ENCODE peak calls at places on chromosomes 1 and 21, in six cellular contexts. One of them, this sample, is unnamed.

GRCh38 chr1:41738475-41738874 is 180.2 kb downstream of the HIVEP3 start:
- DNase-seq in SK-N-SH: no peak
- DNase-seq in MM.1S: no peak
- DNase-seq in neural progenitor cell: no peak
- DNase-seq in PC-3: no peak
- DNase-seq in hepatocyte: no peak
- DNase-seq in this sample: no peak

GRCh38 chr1:205943245-205943644 is at the start of gene SLC26A9:
- DNase-seq in neural progenitor cell: no peak
- DNase-seq in hepatocyte: no peak
- DNase-seq in MM.1S: no peak
- DNase-seq in PC-3: no peak
- DNase-seq in SK-N-SH: no peak
- DNase-seq in this sample: no peak

GRCh38 chr1:92201973-92202372 is 15.7 kb upstream of the C1orf146 start:
- DNase-seq in MM.1S: no peak
- DNase-seq in neural progenitor cell: no peak
- DNase-seq in PC-3: no peak
- DNase-seq in hepatocyte: no peak
- DNase-seq in SK-N-SH: no peak
- DNase-seq in this sample: peak; percentile 7

GRCh38 chr1:14440731-14441130 is 157.8 kb upstream of the KAZN start:
- DNase-seq in neural progenitor cell: no peak
- DNase-seq in SK-N-SH: no peak
- DNase-seq in MM.1S: no peak
- DNase-seq in hepatocyte: no peak
- DNase-seq in PC-3: peak; percentile 57
- DNase-seq in this sample: no peak

GRCh38 chr1:220592714-220593113 is 64.8 kb downstream of the MARK1 start:
- DNase-seq in hepatocyte: no peak
- DNase-seq in MM.1S: no peak
- DNase-seq in SK-N-SH: no peak
- DNase-seq in PC-3: no peak
- DNase-seq in neural progenitor cell: no peak
- DNase-seq in this sample: no peak

GRCh38 chr21:25776440-25776839 is 41.7 kb downstream of the GABPA start:
- DNase-seq in neural progenitor cell: no peak
- DNase-seq in PC-3: no peak
- DNase-seq in hepatocyte: no peak
- DNase-seq in SK-N-SH: peak; percentile 8
- DNase-seq in MM.1S: no peak
- DNase-seq in this sample: no peak

GRCh38 chr1:47709302-47710074 is 271.6 kb downstream of the FOXD2 start:
- DNase-seq in SK-N-SH: peak; percentile 88
- DNase-seq in neural progenitor cell: peak; percentile 92
- DNase-seq in PC-3: no peak
- DNase-seq in MM.1S: no peak
- DNase-seq in hepatocyte: peak; percentile 67
- DNase-seq in this sample: no peak

GRCh38 chr1:223628233-223628632 is 37.3 kb downstream of the CAPN8 start:
- DNase-seq in hepatocyte: peak; percentile 63
- DNase-seq in neural progenitor cell: peak; percentile 75
- DNase-seq in PC-3: peak; percentile 37
- DNase-seq in SK-N-SH: peak; percentile 65
- DNase-seq in MM.1S: peak; percentile 36
- DNase-seq in this sample: peak; percentile 59

GRCh38 chr1:46798820-46799219 is at the start of gene CYP4B1:
- DNase-seq in MM.1S: no peak
- DNase-seq in SK-N-SH: no peak
- DNase-seq in hepatocyte: no peak
- DNase-seq in neural progenitor cell: no peak
- DNase-seq in PC-3: no peak
- DNase-seq in this sample: no peak

GRCh38 chr1:199815947-199816346 is 211.6 kb upstream of the NR5A2 start:
- DNase-seq in PC-3: no peak
- DNase-seq in MM.1S: no peak
- DNase-seq in SK-N-SH: no peak
- DNase-seq in hepatocyte: no peak
- DNase-seq in neural progenitor cell: no peak
- DNase-seq in this sample: peak; percentile 1

GRCh38 chr21:28857720-28858119 is 135.0 kb downstream of the LTN1 start:
- DNase-seq in hepatocyte: no peak
- DNase-seq in SK-N-SH: no peak
- DNase-seq in neural progenitor cell: no peak
- DNase-seq in MM.1S: no peak
- DNase-seq in PC-3: no peak
- DNase-seq in this sample: no peak

DNA sequence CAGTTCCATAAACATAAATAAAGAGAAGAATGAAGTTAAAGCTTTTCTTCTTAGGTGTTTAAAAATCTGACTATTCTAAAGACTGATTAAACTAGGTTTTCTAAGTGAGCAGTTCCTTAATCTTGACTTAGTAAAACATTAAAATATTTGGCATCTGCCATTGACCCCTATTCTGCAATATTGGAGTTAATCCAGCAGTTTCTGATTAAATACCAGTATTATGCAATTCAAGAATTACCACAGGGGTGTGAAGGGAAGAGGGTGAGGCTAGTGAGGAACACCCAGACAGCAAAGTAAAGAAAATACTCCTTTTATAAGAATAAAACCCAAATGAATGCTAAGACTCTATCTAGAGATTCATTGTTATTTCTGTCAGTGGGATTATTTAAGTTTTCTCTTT is 40.9 kb downstream of the CLIC4 start:
- DNase-seq in hepatocyte: no peak
- DNase-seq in MM.1S: no peak
- DNase-seq in SK-N-SH: no peak
- DNase-seq in neural progenitor cell: no peak
- DNase-seq in PC-3: no peak
- DNase-seq in this sample: no peak
- H3K79me2 ChIP-seq in hepatocyte: peaks cover 97% of the 10 kb centered on the region
- H3K79me2 ChIP-seq in MM.1S: peaks cover 97% of the 10 kb centered on the region
- H3K79me2 ChIP-seq in SK-N-SH: peaks cover 100% of the 10 kb centered on the region
- H3K79me2 ChIP-seq in neural progenitor cell: peaks cover 100% of the 10 kb centered on the region
- H3K79me2 ChIP-seq in PC-3: peaks cover 21% of the 10 kb centered on the region
- H3K79me2 ChIP-seq in this sample: peaks cover 89% of the 10 kb centered on the region

DNA sequence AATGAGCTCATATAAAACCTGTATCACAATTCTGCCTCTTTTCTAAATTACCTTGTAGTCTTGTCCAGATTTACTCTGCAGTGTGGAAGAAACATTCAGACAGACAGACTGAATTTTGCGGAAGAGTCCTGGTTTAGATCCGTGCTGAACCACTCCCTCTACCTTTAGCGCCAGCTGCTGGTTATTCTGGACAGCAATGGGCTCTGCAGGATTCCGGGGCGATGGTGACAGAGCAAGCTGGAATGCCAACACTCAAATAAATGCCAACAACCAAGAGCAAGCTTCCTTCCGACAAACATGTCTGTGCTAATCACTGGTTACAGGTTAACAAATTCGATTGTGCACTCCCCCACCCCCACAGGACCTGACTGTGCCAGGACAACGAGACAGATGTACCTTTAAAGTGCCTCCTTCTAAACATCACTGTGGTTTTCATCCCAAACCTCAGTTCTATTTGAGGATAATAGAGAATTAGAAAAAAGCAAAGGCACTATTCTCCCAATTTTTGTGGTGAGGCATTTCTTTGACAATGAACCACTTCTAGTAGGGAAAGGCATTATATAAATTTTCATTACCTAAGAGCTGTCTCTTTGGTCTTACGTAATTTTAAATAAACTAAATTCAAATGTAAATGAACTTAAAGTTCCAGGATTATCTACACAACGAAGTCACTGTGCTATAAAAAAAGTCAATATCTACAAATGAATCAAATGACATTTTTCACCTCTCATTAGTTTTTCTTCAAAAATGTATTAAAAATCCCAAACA is 90.4 kb downstream of the INTS7 start:
- DNase-seq in MM.1S: no peak
- DNase-seq in neural progenitor cell: peak; percentile 65
- DNase-seq in PC-3: peak; percentile 95
- DNase-seq in SK-N-SH: no peak
- DNase-seq in hepatocyte: peak; percentile 78
- DNase-seq in this sample: no peak
- TF ChIP-seq CTCF in MM.1S: no peak
- TF ChIP-seq CTCF in neural progenitor cell: peak; percentile 62
- TF ChIP-seq CTCF in PC-3: peak; percentile 99
- TF ChIP-seq CTCF in SK-N-SH: peak; percentile 45
- TF ChIP-seq CTCF in hepatocyte: peak; percentile 63
- TF ChIP-seq CTCF in this sample: no peak

GRCh38 chr1:234934611-234935033 is 194.0 kb downstream of the TOMM20 start:
- DNase-seq in neural progenitor cell: no peak
- DNase-seq in SK-N-SH: no peak
- DNase-seq in PC-3: peak; percentile 65
- DNase-seq in hepatocyte: no peak
- DNase-seq in MM.1S: no peak
- DNase-seq in this sample: no peak
- TF ChIP-seq EZH2phosphoT487 in neural progenitor cell: no peak
- TF ChIP-seq EZH2phosphoT487 in SK-N-SH: no peak
- TF ChIP-seq EZH2phosphoT487 in PC-3: no peak
- TF ChIP-seq EZH2phosphoT487 in hepatocyte: no peak
- TF ChIP-seq EZH2phosphoT487 in MM.1S: no peak
- TF ChIP-seq EZH2phosphoT487 in this sample: no peak

GRCh38 chr1:167977245-167977644 is 40.4 kb upstream of the MPC2 start:
- DNase-seq in hepatocyte: no peak
- DNase-seq in SK-N-SH: no peak
- DNase-seq in MM.1S: no peak
- DNase-seq in neural progenitor cell: no peak
- DNase-seq in PC-3: no peak
- DNase-seq in this sample: no peak

GRCh38 chr1:167968569-167968968 is 31.7 kb upstream of the MPC2 start:
- DNase-seq in neural progenitor cell: no peak
- DNase-seq in hepatocyte: no peak
- DNase-seq in PC-3: no peak
- DNase-seq in SK-N-SH: no peak
- DNase-seq in MM.1S: no peak
- DNase-seq in this sample: no peak

GRCh38 chr1:167974698-167975097 is 37.8 kb upstream of the MPC2 start:
- DNase-seq in MM.1S: no peak
- DNase-seq in SK-N-SH: no peak
- DNase-seq in neural progenitor cell: no peak
- DNase-seq in hepatocyte: no peak
- DNase-seq in PC-3: no peak
- DNase-seq in this sample: no peak

DNA sequence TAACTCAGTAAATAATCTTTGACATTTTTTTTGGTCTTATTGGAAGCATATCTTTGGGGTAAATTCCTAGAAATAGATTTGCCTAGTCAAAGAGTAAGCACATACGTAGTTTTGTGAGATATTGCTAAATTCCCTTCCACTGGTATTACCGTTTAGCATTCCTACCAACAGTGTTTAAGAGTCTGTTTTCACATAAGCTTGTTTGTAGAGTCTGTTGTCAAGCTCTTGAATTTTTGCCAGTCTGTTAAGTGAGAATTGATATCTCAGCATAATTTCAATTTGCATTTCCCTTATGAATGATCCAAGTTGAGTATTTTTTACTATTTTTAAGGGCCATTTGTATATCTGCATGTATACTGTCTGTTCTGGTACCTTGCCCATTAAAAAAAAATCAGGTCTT is 37.0 kb upstream of the MPC2 start:
- DNase-seq in hepatocyte: no peak
- DNase-seq in PC-3: no peak
- DNase-seq in SK-N-SH: no peak
- DNase-seq in MM.1S: no peak
- DNase-seq in neural progenitor cell: no peak
- DNase-seq in this sample: no peak
- H3K79me2 ChIP-seq in hepatocyte: peaks cover 51% of the 10 kb centered on the region
- H3K79me2 ChIP-seq in PC-3: no peaks in the 10 kb centered on the region
- H3K79me2 ChIP-seq in SK-N-SH: peaks cover 33% of the 10 kb centered on the region
- H3K79me2 ChIP-seq in MM.1S: no peaks in the 10 kb centered on the region
- H3K79me2 ChIP-seq in neural progenitor cell: no peaks in the 10 kb centered on the region
- H3K79me2 ChIP-seq in this sample: no peaks in the 10 kb centered on the region

DNA sequence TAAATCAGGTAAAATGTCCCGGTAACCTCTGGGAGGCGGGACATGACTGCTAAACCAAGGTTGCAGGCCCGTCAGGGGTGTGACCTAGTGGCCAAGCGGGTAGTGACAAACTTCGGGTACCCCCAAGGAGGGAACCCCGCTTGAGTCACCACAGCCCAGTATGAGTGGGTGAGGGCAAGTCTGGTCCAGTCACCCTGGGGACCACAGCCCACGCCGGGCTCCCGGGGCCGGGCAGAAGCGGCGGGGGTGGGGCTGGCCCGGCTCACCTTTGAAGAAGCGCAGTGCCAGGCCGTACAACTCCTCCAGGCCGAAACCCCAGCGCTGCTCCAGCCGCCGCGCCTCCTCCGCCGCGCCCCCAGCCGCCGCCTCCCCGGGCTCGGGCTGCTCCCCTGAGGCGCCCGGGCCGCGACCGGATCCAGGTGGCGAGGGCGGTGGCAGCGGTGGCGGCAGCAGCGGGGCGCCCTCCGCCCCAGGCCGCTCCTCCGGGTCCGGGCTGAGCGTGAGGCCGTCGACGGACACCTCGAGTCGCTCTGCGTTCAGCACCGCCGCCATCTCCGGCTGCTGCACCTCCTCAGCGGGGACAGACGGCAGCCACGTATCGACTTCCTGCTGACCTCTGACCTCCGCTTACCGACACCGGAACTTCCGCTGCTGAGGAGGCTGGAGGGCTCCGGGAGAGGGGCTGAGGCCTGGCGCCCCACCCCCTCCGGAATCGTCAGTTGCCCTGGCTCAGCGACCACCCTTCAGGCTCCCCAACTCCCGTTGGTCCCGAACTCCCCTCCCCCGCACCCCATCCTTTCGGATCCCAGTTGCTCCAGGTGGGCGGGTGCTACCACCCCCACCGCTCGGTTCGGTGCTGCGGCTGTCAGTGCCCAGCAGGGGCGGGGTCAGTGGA is at the start of gene ACBD3:
- DNase-seq in PC-3: peak; percentile 95
- DNase-seq in hepatocyte: peak; percentile 94
- DNase-seq in neural progenitor cell: peak; percentile 93
- DNase-seq in SK-N-SH: peak; percentile 98
- DNase-seq in MM.1S: peak; percentile 92
- DNase-seq in this sample: peak; percentile 92
- TF ChIP-seq CTCF in PC-3: peak; percentile 12
- TF ChIP-seq CTCF in hepatocyte: no peak
- TF ChIP-seq CTCF in neural progenitor cell: no peak
- TF ChIP-seq CTCF in SK-N-SH: peak; percentile 16
- TF ChIP-seq CTCF in MM.1S: no peak
- TF ChIP-seq CTCF in this sample: peak; percentile 15

GRCh38 chr21:44074315-44074958 is 32.8 kb upstream of the PWP2 start:
- DNase-seq in SK-N-SH: no peak
- DNase-seq in neural progenitor cell: no peak
- DNase-seq in hepatocyte: no peak
- DNase-seq in MM.1S: no peak
- DNase-seq in PC-3: no peak
- DNase-seq in this sample: no peak

GRCh38 chr21:44067011-44067839 is 40.0 kb upstream of the PWP2 start:
- DNase-seq in hepatocyte: peak; percentile 45
- DNase-seq in SK-N-SH: no peak
- DNase-seq in neural progenitor cell: no peak
- DNase-seq in PC-3: no peak
- DNase-seq in MM.1S: no peak
- DNase-seq in this sample: no peak

GRCh38 chr21:44072111-44072510 is 35.1 kb upstream of the PWP2 start:
- DNase-seq in SK-N-SH: no peak
- DNase-seq in neural progenitor cell: no peak
- DNase-seq in MM.1S: no peak
- DNase-seq in hepatocyte: no peak
- DNase-seq in PC-3: no peak
- DNase-seq in this sample: no peak

GRCh38 chr21:44070391-44070790 is 36.8 kb upstream of the PWP2 start:
- DNase-seq in MM.1S: no peak
- DNase-seq in hepatocyte: no peak
- DNase-seq in neural progenitor cell: no peak
- DNase-seq in SK-N-SH: no peak
- DNase-seq in PC-3: no peak
- DNase-seq in this sample: no peak

GRCh38 chr21:44071359-44072104 is 35.7 kb upstream of the PWP2 start:
- DNase-seq in neural progenitor cell: no peak
- DNase-seq in MM.1S: no peak
- DNase-seq in PC-3: no peak
- DNase-seq in hepatocyte: no peak
- DNase-seq in SK-N-SH: no peak
- DNase-seq in this sample: no peak
- TF ChIP-seq EZH2phosphoT487 in neural progenitor cell: no peak
- TF ChIP-seq EZH2phosphoT487 in MM.1S: no peak
- TF ChIP-seq EZH2phosphoT487 in PC-3: no peak
- TF ChIP-seq EZH2phosphoT487 in hepatocyte: no peak
- TF ChIP-seq EZH2phosphoT487 in SK-N-SH: no peak
- TF ChIP-seq EZH2phosphoT487 in this sample: no peak

This sample was measured in OCI-LY7.